ENCODE peak calls at places on chromosome 1, in seven cellular contexts. L is A549; S is CD4-positive, alpha-beta memory T cell; D is trophoblast cell; K is body of pancreas; I is neural progenitor cell; R is tibial artery. T is an unnamed sample.

GRCh38 chr1:28123461-28123961 is 35.1 kb upstream of the EYA3 start:
- DNase-seq in L (no peak), S (no peak), D (peak; percentile 89), K (no peak), I (no peak), R (no peak), T (no peak)

GRCh38 chr1:28354121-28354520 is 15.4 kb upstream of the PHACTR4 start:
- DNase-seq in L (no peak), S (no peak), D (peak; percentile 92), K (no peak), I (no peak), R (peak; percentile 7), T (no peak)

GRCh38 chr1:104358621-104359020 is 608.9 kb downstream of the AMY1C start:
- DNase-seq in L (no peak), S (no peak), D (no peak), K (no peak), I (no peak), R (no peak), T (no peak)

GRCh38 chr1:235327559-235328270 is at the start of gene ARID4B:
- DNase-seq in L (peak; percentile 31), S (no peak), D (no peak), K (no peak), I (peak; percentile 52), R (no peak), T (no peak)

GRCh38 chr1:32197074-32197473 is 3.3 kb upstream of the CCDC28B start:
- DNase-seq in L (no peak), S (no peak), D (no peak), K (no peak), I (no peak), R (no peak), T (no peak)

GRCh38 chr1:172500207-172500606 is 32.7 kb upstream of the SUCO start:
- DNase-seq in L (no peak), S (no peak), D (no peak), K (peak; percentile 39), I (no peak), R (no peak), T (no peak)

GRCh38 chr1:32447469-32448185 is 17.2 kb upstream of the ZBTB8B start:
- DNase-seq in L (no peak), S (no peak), D (peak; percentile 31), K (no peak), I (peak; percentile 94), R (no peak), T (no peak)

GRCh38 chr1:79738101-79738500 is 731.6 kb upstream of the ADGRL4 start:
- DNase-seq in L (no peak), S (no peak), D (no peak), K (no peak), I (no peak), R (no peak), T (no peak)

GRCh38 chr1:6783956-6784559 is 1.2 kb upstream of the CAMTA1 start:
- DNase-seq in L (no peak), S (no peak), D (peak; percentile 60), K (no peak), I (no peak), R (no peak), T (no peak)

GRCh38 chr1:100415217-100415778 is 63.0 kb downstream of the CDC14A start:
- DNase-seq in L (no peak), S (no peak), D (peak; percentile 63), K (no peak), I (no peak), R (no peak), T (no peak)

GRCh38 chr1:35935436-35935835 is 4.5 kb downstream of the AGO3 start:
- DNase-seq in L (no peak), S (no peak), D (no peak), K (no peak), I (no peak), R (no peak), T (no peak)

GRCh38 chr1:201539561-201540404 is 856 bp downstream of the NAV1 start:
- DNase-seq in L (no peak), S (no peak), D (peak; percentile 88), K (peak; percentile 22), I (peak; percentile 73), R (peak; percentile 88), T (peak; percentile 90)

GRCh38 chr1:46526689-46527291 is 24.7 kb downstream of the KNCN start:
- DNase-seq in L (no peak), S (no peak), D (no peak), K (peak; percentile 48), I (peak; percentile 46), R (no peak), T (no peak)

DNA sequence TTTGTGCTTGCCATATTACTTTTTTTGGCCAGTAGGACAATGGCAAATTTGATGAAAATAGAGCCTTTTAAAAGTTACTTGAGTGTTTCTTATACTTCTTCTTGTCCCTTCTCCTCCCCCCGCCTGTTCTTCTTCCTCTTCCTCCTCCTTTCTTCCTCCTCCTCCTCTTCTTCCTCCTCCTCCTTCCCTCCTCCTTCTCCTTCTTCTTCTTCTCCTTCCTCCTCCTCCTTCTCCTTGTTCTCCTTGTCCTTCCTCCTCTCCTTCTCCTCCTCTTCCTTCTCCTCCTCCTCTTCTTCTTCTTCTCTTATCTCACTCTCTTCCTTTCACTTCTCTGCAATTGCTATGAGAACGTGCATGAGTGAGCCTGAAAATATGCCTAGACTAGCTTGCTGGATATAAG is 466.2 kb upstream of the NR5A2 start:
- DNase-seq in L (no peak), S (no peak), D (no peak), K (no peak), I (no peak), R (no peak), T (no peak)
- H3K4me3 ChIP-seq in L (no peak overlapping the region), S (no peak overlapping the region), D (no peak overlapping the region), K (no peak overlapping the region), I (no peak overlapping the region), R (no peak overlapping the region), T (no peak overlapping the region)

DNA sequence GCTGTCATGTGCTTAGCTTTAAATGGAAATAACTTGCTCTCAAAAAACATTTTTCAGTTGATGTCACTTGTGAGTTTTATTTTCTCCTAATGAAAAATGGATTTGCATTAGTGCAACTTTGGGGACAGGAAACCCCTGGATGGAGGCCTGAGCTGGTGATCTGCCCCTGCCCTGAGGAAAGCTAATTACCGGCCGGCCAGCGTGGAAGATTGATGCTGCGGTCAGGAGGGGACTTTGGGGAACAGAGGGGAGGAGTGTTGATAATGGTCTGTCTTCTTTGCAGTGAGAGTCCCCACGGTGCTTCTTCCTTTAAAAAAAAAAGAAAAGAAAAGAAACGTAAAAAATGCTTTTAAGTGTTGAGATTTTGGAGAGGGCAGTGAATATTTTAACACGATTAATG is 66.9 kb upstream of the ANGPTL1 start:
- DNase-seq in L (no peak), S (no peak), D (no peak), K (no peak), I (no peak), R (peak; percentile 66), T (no peak)
- H3K4me3 ChIP-seq in L (no peak overlapping the region), S (no peak overlapping the region), D (no peak overlapping the region), K (no peak overlapping the region), I (no peak overlapping the region), R (no peak overlapping the region), T (no peak overlapping the region)

GRCh38 chr1:57879700-57880099 is 455.8 kb upstream of the DAB1 start:
- DNase-seq in L (no peak), S (no peak), D (no peak), K (no peak), I (no peak), R (no peak), T (no peak)

GRCh38 chr1:57886376-57886775 is 462.5 kb upstream of the DAB1 start:
- DNase-seq in L (no peak), S (no peak), D (no peak), K (no peak), I (no peak), R (no peak), T (no peak)

GRCh38 chr1:57883145-57883699 is 459.4 kb upstream of the DAB1 start:
- DNase-seq in L (no peak), S (no peak), D (no peak), K (no peak), I (no peak), R (no peak), T (no peak)

DNA sequence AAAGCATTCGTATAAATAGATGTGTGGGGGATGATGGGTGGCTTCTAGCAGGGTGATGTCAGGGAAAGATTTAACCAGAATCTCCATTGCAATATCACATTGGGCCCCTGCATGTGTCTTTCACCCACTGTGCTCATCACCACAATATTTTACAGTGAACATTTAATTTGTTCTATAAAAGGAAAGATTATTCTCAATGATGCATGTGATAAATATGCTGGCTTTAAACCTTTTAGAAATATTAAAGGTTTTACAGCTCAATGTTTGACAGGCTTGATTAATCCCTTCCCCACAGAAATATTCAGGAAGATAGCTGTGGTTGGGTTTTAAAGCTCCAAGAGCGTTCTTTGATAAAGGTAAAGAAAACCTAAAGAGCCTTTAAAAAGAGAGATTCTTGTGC is 457.8 kb upstream of the DAB1 start:
- DNase-seq in L (no peak), S (no peak), D (no peak), K (no peak), I (no peak), R (no peak), T (no peak)
- H3K4me3 ChIP-seq in L (no peak overlapping the region), S (no peak overlapping the region), D (no peak overlapping the region), K (no peak overlapping the region), I (no peak overlapping the region), R (no peak overlapping the region), T (no peak overlapping the region)

GRCh38 chr1:3169621-3170356 is 100.8 kb downstream of the PRDM16 start:
- DNase-seq in L (no peak), S (no peak), D (no peak), K (no peak), I (peak; percentile 55), R (no peak), T (no peak)

GRCh38 chr1:3172431-3173112 is 103.6 kb downstream of the PRDM16 start:
- DNase-seq in L (no peak), S (no peak), D (no peak), K (no peak), I (no peak), R (no peak), T (no peak)

GRCh38 chr1:3168678-3169077 is 99.7 kb downstream of the PRDM16 start:
- DNase-seq in L (no peak), S (no peak), D (no peak), K (peak; percentile 83), I (no peak), R (no peak), T (no peak)

GRCh38 chr1:3171761-3172160 is 102.8 kb downstream of the PRDM16 start:
- DNase-seq in L (no peak), S (no peak), D (no peak), K (no peak), I (no peak), R (no peak), T (no peak)

DNA sequence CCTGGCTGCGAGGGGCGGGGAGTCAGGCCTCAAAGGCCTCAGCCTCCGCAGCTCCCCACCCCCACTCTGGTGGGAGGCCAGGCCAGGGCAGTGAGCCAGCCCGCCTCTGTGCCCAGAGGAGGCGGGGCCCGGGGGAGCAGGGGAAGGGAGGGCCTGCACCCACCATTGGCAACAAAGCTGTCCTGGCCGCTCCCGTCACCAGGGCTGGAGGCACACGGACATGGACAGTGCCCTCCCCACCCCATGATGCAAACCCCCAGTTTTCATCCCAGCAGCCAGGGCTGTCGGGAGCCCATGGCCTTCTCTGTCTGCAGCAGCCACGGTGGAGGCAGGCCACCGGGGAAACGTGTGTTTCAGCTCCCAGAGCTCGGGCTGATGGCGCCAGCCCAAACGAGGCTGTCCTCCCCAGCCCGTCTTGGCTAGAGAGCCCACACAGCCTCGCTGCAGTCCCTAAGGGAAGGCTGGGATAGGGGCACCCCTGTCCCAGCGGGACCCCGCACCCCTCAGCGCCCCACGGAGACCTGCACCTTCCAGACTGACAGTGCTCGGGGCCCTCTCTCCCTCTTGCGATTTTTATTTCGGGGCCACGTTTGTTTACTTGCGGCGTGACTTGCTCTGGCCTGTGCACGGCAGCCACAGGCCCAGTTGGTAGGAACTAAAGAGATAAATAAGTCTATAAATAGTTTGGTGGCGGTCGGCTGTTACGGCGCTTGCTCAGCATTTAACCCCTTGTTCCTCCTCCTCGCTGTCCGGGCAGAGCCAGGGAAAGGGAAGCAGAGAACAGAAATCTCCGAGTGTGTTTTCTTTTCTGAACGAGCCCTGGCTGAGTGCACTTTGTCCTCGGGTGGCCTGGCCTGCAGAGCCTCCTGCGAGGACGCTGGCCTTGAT is 101.8 kb downstream of the PRDM16 start:
- DNase-seq in L (no peak), S (no peak), D (no peak), K (peak; percentile 93), I (peak; percentile 62), R (peak; percentile 97), T (peak; percentile 72)
- H3K4me3 ChIP-seq in L (no peak overlapping the region), S (no peak overlapping the region), D (no peak overlapping the region), K (no peak overlapping the region), I (no peak overlapping the region), R (peak overlapping the region; percentile 41), T (peak overlapping the region; percentile 57)

T was measured in ascending aorta.